ENCODE peak calls at places on chromosome 16, in seven cellular contexts. T is GM12864, F is left lung, V is tibial nerve, P is mucosa of descending colon, B is ascending aorta, J is stomach. A is an unnamed sample.

GRCh38 chr16:1494129-1494640 is 1.0 kb downstream of the TELO2 start:
- DNase-seq in T (no peak), F (no peak), V (peak), P (peak), B (peak), J (peak), A (peak)

GRCh38 chr16:82627811-82628339 is 1.1 kb downstream of the CDH13 start:
- DNase-seq in T (no peak), F (no peak), V (no peak), P (peak), B (no peak), J (peak), A (no peak)

GRCh38 chr16:77541131-77541530 is 106.3 kb upstream of the ADAMTS18 start:
- DNase-seq in T (no peak), F (no peak), V (no peak), P (no peak), B (no peak), J (no peak), A (no peak)

GRCh38 chr16:53892155-53892554 is 188.2 kb downstream of the FTO start:
- DNase-seq in T (peak), F (no peak), V (peak), P (peak), B (no peak), J (peak), A (peak)

GRCh38 chr16:68249361-68249760 is 4.2 kb downstream of the PLA2G15 start:
- DNase-seq in T (no peak), F (no peak), V (no peak), P (no peak), B (no peak), J (no peak), A (no peak)

GRCh38 chr16:83689385-83689831 is 118.4 kb upstream of the HSBP1 start:
- DNase-seq in T (no peak), F (no peak), V (no peak), P (no peak), B (peak), J (no peak), A (peak)

GRCh38 chr16:56980792-56981724 is 8.3 kb upstream of the NLRC5 start:
- DNase-seq in T (no peak), F (no peak), V (no peak), P (no peak), B (no peak), J (no peak), A (no peak)

GRCh38 chr16:84790291-84790690 is 29.5 kb upstream of the CRISPLD2 start:
- DNase-seq in T (no peak), F (no peak), V (no peak), P (no peak), B (no peak), J (no peak), A (no peak)

GRCh38 chr16:87582221-87582965 is 19.9 kb upstream of the JPH3 start:
- DNase-seq in T (no peak), F (peak), V (peak), P (peak), B (peak), J (no peak), A (peak)

GRCh38 chr16:57023541-57024249 is 34.3 kb downstream of the NLRC5 start:
- DNase-seq in T (no peak), F (no peak), V (no peak), P (peak), B (no peak), J (no peak), A (no peak)

GRCh38 chr16:27426423-27427408 is 24.7 kb downstream of the IL21R start:
- DNase-seq in T (peak), F (peak), V (peak), P (peak), B (peak), J (peak), A (peak)

GRCh38 chr16:66618588-66618987 is 14.1 kb downstream of the CMTM3 start:
- DNase-seq in T (no peak), F (peak), V (peak), P (no peak), B (peak), J (no peak), A (peak)

GRCh38 chr16:65284583-65284982 is 162.7 kb upstream of the CDH11 start:
- DNase-seq in T (no peak), F (no peak), V (no peak), P (no peak), B (no peak), J (no peak), A (no peak)

GRCh38 chr16:57647136-57647875 is 18.9 kb downstream of the ADGRG1 start:
- DNase-seq in T (no peak), F (no peak), V (no peak), P (no peak), B (no peak), J (no peak), A (no peak)

GRCh38 chr16:80687606-80688005 is 116.8 kb downstream of the CDYL2 start:
- DNase-seq in T (no peak), F (no peak), V (no peak), P (no peak), B (no peak), J (no peak), A (no peak)

GRCh38 chr16:17161034-17161433 is 309.7 kb downstream of the XYLT1 start:
- DNase-seq in T (no peak), F (no peak), V (no peak), P (no peak), B (no peak), J (no peak), A (no peak)

GRCh38 chr16:59168715-59169114 is 434.6 kb upstream of the GOT2 start:
- DNase-seq in T (no peak), F (no peak), V (no peak), P (no peak), B (no peak), J (no peak), A (no peak)

GRCh38 chr16:54197758-54198157 is 88.8 kb downstream of the IRX3 start:
- DNase-seq in T (no peak), F (peak), V (no peak), P (no peak), B (no peak), J (no peak), A (no peak)

GRCh38 chr16:69481901-69482341 is 57.5 kb downstream of the CYB5B start:
- DNase-seq in T (no peak), F (peak), V (peak), P (peak), B (peak), J (peak), A (no peak)

GRCh38 chr16:48013476-48013875 is 142.3 kb downstream of the ABCC12 start:
- DNase-seq in T (no peak), F (no peak), V (no peak), P (no peak), B (no peak), J (no peak), A (no peak)

GRCh38 chr16:1723450-1724147 is 17.6 kb downstream of the MAPK8IP3 start:
- DNase-seq in T (no peak), F (no peak), V (peak), P (peak), B (no peak), J (peak), A (no peak)

GRCh38 chr16:49839462-49839825 is 16.5 kb downstream of the ZNF423 start:
- DNase-seq in T (no peak), F (no peak), V (no peak), P (no peak), B (no peak), J (no peak), A (no peak)

GRCh38 chr16:85613609-85614337 is 651 bp downstream of the GSE1 start:
- DNase-seq in T (no peak), F (peak), V (peak), P (peak), B (peak), J (peak), A (no peak)

GRCh38 chr16:85431431-85432124 is 181.5 kb upstream of the GSE1 start:
- DNase-seq in T (no peak), F (no peak), V (no peak), P (no peak), B (no peak), J (no peak), A (no peak)

GRCh38 chr16:1712791-1713261 is 6.8 kb downstream of the MAPK8IP3 start:
- DNase-seq in T (no peak), F (no peak), V (no peak), P (no peak), B (no peak), J (no peak), A (no peak)

GRCh38 chr16:12639044-12639443 is 164.6 kb downstream of the CPPED1 start:
- DNase-seq in T (no peak), F (no peak), V (no peak), P (no peak), B (no peak), J (no peak), A (peak)

GRCh38 chr16:51402785-51403184 is 251.7 kb upstream of the SALL1 start:
- DNase-seq in T (no peak), F (no peak), V (no peak), P (no peak), B (no peak), J (peak), A (no peak)

GRCh38 chr16:51404386-51404785 is 253.3 kb upstream of the SALL1 start:
- DNase-seq in T (no peak), F (no peak), V (no peak), P (no peak), B (no peak), J (no peak), A (no peak)

GRCh38 chr16:51399908-51400670 is 249.0 kb upstream of the SALL1 start:
- DNase-seq in T (no peak), F (no peak), V (no peak), P (no peak), B (no peak), J (no peak), A (no peak)

GRCh38 chr16:51402239-51402638 is 251.2 kb upstream of the SALL1 start:
- DNase-seq in T (no peak), F (no peak), V (no peak), P (no peak), B (no peak), J (no peak), A (no peak)

DNA sequence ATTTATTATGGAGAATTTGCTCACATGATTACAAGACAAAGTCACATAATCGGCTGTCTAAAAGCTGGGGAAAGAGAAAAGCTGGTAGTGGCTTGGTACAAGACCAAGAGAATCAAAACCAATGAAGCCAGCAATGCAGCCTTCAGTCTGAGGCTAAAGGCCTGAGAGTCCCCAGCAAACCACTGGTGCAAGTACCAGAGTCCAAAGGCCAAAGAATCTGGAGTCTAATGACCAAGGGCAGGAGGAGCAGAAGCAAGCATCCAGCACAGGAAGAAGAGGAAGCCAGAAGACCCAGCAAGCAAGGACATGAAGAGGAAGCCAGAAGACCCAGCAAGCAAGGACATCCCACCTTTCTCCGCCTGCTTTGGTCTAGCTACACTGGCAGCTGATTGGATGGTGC is 250.6 kb upstream of the SALL1 start:
- DNase-seq in T (no peak), F (no peak), V (no peak), P (no peak), B (no peak), J (no peak), A (no peak)
- TF ChIP-seq CTCF in T (no peak), F (no peak), V (no peak), P (no peak), B (no peak), J (no peak), A (no peak)

GRCh38 chr16:89191901-89192184 is 8.5 kb downstream of the SLC22A31 start:
- DNase-seq in T (no peak), F (no peak), V (no peak), P (no peak), B (no peak), J (no peak), A (no peak)
- H3K4me3 ChIP-seq in T (peak), F (peak), V (peak), P (no peak), B (peak), J (peak), A (peak)

GRCh38 chr16:62038646-62039045 is 2.4 kb upstream of the CDH8 start:
- DNase-seq in T (no peak), F (no peak), V (no peak), P (no peak), B (no peak), J (no peak), A (no peak)

GRCh38 chr16:62036101-62036806 is at the start of gene CDH8:
- DNase-seq in T (no peak), F (no peak), V (no peak), P (no peak), B (peak), J (no peak), A (no peak)

GRCh38 chr16:62036807-62037135 is 533 bp upstream of the CDH8 start:
- DNase-seq in T (no peak), F (no peak), V (no peak), P (no peak), B (no peak), J (no peak), A (no peak)

GRCh38 chr16:62038225-62038624 is 2.0 kb upstream of the CDH8 start:
- DNase-seq in T (no peak), F (no peak), V (no peak), P (no peak), B (no peak), J (no peak), A (no peak)

GRCh38 chr16:62041401-62041800 is 5.2 kb upstream of the CDH8 start:
- DNase-seq in T (no peak), F (no peak), V (no peak), P (peak), B (no peak), J (no peak), A (peak)
- TF ChIP-seq CTCF in T (no peak), F (no peak), V (no peak), P (no peak), B (peak), J (no peak), A (peak)

DNA sequence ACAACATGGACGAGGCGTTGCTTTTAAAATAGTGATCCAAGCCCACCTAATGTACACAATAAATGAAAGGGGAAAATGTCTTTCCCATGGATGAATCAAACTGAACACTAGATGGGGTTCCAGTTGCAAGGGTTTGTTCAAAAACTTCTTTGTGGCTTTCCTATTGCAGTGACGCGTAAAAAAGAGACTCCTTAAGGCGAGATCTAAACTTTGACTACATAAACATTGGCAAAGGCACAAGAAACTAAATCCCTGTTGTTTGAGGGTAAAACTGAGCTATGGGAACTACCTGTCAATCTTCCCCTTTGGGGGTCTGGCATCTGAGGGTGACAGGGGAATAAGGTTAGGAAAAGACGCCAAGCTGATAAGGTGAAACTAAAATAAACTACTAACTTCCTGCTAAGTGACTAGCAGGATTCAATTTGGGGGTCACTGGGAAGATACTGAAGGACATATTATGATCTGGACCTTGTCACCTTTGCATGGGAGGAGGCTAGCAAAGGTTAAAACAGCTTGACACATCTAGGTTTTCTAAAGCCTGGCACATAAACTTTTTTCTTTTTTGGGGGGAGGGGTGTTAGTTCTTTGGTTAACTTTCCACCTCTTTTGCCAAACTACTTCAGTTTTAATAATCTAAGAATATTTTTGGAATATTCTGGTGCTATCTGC is 4.7 kb downstream of the SALL1 start:
- DNase-seq in T (no peak), F (no peak), V (no peak), P (no peak), B (no peak), J (no peak), A (no peak)
- H3K4me3 ChIP-seq in T (no peak), F (no peak), V (no peak), P (no peak), B (no peak), J (no peak), A (peak)

DNA sequence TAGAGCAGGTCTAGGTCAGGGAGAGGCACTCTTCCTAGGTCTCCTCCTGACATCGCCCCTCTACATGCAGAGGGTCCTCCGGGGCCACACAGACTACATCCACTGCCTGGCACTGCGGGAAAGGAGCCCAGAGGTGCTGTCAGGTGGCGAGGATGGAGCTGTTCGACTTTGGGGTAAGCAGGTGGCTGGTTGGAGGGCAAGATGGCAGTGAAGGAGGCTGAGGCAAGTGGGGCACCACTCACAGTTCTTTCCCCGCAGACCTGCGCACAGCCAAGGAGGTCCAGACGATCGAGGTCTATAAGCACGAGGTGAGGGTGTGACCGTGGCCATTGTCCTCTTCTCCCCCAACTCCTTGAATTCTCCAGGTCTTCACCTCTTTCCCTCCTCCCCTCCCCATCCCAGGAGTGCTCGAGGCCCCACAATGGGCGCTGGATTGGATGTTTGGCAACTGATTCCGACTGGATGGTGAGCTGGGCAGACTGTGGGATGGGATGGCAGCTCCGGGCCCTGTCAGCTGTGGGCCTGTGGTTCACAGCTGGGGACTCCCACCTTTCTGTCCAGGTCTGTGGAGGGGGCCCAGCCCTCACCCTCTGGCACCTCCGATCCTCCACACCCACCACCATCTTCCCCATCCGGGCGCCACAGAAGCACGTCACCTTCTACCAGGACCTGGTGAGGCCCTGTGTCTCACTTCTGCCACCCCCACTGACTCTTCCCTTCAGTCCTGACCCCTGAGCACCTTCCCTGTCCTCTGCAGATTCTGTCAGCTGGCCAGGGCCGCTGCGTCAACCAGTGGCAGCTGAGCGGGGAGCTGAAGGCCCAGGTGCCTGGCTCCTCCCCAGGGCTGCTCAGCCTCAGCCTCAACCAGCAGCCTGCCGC is 3.0 kb downstream of the THOC6 start:
- DNase-seq in T (no peak), F (no peak), V (no peak), P (no peak), B (no peak), J (no peak), A (no peak)
- TF ChIP-seq CTCF in T (no peak), F (no peak), V (no peak), P (no peak), B (no peak), J (no peak), A (no peak)

DNA sequence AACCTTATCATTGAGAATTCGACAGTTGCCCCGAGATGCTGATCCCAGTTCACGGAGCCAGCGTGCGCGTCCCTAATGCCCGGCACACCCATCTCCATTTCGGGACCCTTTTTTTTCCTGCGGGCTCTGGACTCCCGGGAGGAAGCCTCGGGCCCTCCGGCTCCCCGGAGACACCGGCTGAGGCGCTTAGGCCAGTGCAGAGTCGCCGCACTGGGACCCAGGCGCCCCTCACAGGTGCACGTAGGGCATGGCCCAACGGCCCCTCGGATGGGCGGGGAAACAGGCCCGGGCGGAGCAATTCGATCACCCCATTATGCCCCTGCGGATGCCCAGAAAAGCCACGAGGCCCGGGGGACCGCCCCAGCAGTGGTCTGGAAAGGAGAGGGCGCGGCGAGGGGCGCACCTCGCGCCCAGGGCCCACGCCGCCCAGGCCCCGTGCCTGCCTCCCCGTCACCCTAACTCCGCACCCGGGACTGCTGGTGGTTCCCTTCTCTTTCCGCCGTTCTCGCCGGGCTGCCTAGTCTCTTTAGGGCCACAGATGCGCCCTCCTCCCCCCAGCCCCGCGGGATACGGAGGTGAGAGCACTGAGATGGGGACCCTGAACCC is 18.5 kb upstream of the ZFHX3 start:
- DNase-seq in T (no peak), F (no peak), V (no peak), P (no peak), B (no peak), J (no peak), A (no peak)
- H3K4me3 ChIP-seq in T (no peak), F (peak), V (peak), P (no peak), B (peak), J (peak), A (no peak)